ENCODE peak calls at places on chromosomes 7 and 10, in five cellular contexts. One of them, this sample, is unnamed.

GRCh38 chr10:122164815-122165491 is 106.1 kb upstream of the BTBD16 start:
- DNase-seq in endodermal cell: peak; percentile 62
- DNase-seq in effector memory CD4-positive, alpha-beta T cell: no peak
- DNase-seq in transverse colon: no peak
- DNase-seq in CD8-positive, alpha-beta T cell: no peak
- DNase-seq in this sample: no peak

GRCh38 chr10:5663692-5664427 is 2.5 kb downstream of the ASB13 start:
- DNase-seq in endodermal cell: peak; percentile 80
- DNase-seq in effector memory CD4-positive, alpha-beta T cell: no peak
- DNase-seq in transverse colon: no peak
- DNase-seq in CD8-positive, alpha-beta T cell: no peak
- DNase-seq in this sample: no peak

GRCh38 chr7:2228921-2229320 is 3.8 kb downstream of the MAD1L1 start:
- DNase-seq in endodermal cell: no peak
- DNase-seq in effector memory CD4-positive, alpha-beta T cell: no peak
- DNase-seq in transverse colon: no peak
- DNase-seq in CD8-positive, alpha-beta T cell: no peak
- DNase-seq in this sample: no peak

GRCh38 chr10:133133471-133134231 is 26.4 kb upstream of the KNDC1 start:
- DNase-seq in endodermal cell: peak; percentile 40
- DNase-seq in effector memory CD4-positive, alpha-beta T cell: no peak
- DNase-seq in transverse colon: no peak
- DNase-seq in CD8-positive, alpha-beta T cell: no peak
- DNase-seq in this sample: peak; percentile 8

GRCh38 chr10:121024905-121025584 is 173.9 kb downstream of the WDR11 start:
- DNase-seq in endodermal cell: peak; percentile 64
- DNase-seq in effector memory CD4-positive, alpha-beta T cell: no peak
- DNase-seq in transverse colon: no peak
- DNase-seq in CD8-positive, alpha-beta T cell: no peak
- DNase-seq in this sample: no peak

GRCh38 chr7:96694082-96694481 is 15.6 kb downstream of the SEM1 start:
- DNase-seq in endodermal cell: no peak
- DNase-seq in effector memory CD4-positive, alpha-beta T cell: no peak
- DNase-seq in transverse colon: no peak
- DNase-seq in CD8-positive, alpha-beta T cell: no peak
- DNase-seq in this sample: no peak

GRCh38 chr7:128876127-128876526 is 13.5 kb downstream of the ATP6V1F start:
- DNase-seq in endodermal cell: no peak
- DNase-seq in effector memory CD4-positive, alpha-beta T cell: no peak
- DNase-seq in transverse colon: peak; percentile 26
- DNase-seq in CD8-positive, alpha-beta T cell: no peak
- DNase-seq in this sample: no peak

GRCh38 chr10:78342787-78343186 is 309.1 kb downstream of the RPS24 start:
- DNase-seq in endodermal cell: peak; percentile 30
- DNase-seq in effector memory CD4-positive, alpha-beta T cell: no peak
- DNase-seq in transverse colon: no peak
- DNase-seq in CD8-positive, alpha-beta T cell: no peak
- DNase-seq in this sample: no peak

GRCh38 chr7:151987748-151988529 is 31.7 kb downstream of the GALNTL5 start:
- DNase-seq in endodermal cell: peak; percentile 81
- DNase-seq in effector memory CD4-positive, alpha-beta T cell: no peak
- DNase-seq in transverse colon: no peak
- DNase-seq in CD8-positive, alpha-beta T cell: no peak
- DNase-seq in this sample: peak; percentile 35

GRCh38 chr7:101172005-101172853 is 6.9 kb upstream of the VGF start:
- DNase-seq in endodermal cell: peak; percentile 65
- DNase-seq in effector memory CD4-positive, alpha-beta T cell: no peak
- DNase-seq in transverse colon: no peak
- DNase-seq in CD8-positive, alpha-beta T cell: no peak
- DNase-seq in this sample: no peak

GRCh38 chr10:86964061-86964846 is 4.0 kb upstream of the ADIRF start:
- DNase-seq in endodermal cell: peak; percentile 47
- DNase-seq in effector memory CD4-positive, alpha-beta T cell: no peak
- DNase-seq in transverse colon: no peak
- DNase-seq in CD8-positive, alpha-beta T cell: no peak
- DNase-seq in this sample: no peak

GRCh38 chr10:98321203-98321780 is 53.3 kb upstream of the LOXL4 start:
- DNase-seq in endodermal cell: peak; percentile 84
- DNase-seq in effector memory CD4-positive, alpha-beta T cell: no peak
- DNase-seq in transverse colon: no peak
- DNase-seq in CD8-positive, alpha-beta T cell: no peak
- DNase-seq in this sample: no peak

GRCh38 chr10:75502389-75502788 is 71.0 kb downstream of the LRMDA start:
- DNase-seq in endodermal cell: no peak
- DNase-seq in effector memory CD4-positive, alpha-beta T cell: no peak
- DNase-seq in transverse colon: no peak
- DNase-seq in CD8-positive, alpha-beta T cell: no peak
- DNase-seq in this sample: no peak

GRCh38 chr10:34999532-34999931 is 90.6 kb downstream of the CUL2 start:
- DNase-seq in endodermal cell: no peak
- DNase-seq in effector memory CD4-positive, alpha-beta T cell: no peak
- DNase-seq in transverse colon: no peak
- DNase-seq in CD8-positive, alpha-beta T cell: no peak
- DNase-seq in this sample: no peak

DNA sequence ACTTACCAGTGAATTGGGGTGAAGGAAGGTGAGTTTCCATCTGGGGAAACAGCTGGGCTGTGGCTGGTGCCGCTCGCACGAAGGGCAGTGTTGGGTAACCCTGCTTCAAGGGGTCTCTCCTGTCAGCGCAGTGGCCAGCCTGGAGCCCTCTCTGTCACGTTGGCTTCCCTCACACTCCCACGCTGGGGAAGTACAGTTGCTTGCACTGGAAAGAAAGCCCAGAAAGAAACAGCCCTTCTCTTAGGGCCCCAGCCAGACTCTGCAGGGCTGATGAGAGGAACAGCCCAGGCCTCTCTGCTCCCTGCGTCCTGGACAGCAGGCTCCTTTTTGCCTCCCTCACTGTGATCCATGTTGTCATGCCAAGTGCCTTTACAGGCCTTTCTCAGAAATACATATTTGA is 40.3 kb upstream of the TRIM8 start:
- DNase-seq in endodermal cell: no peak
- DNase-seq in effector memory CD4-positive, alpha-beta T cell: no peak
- DNase-seq in transverse colon: no peak
- DNase-seq in CD8-positive, alpha-beta T cell: no peak
- DNase-seq in this sample: peak; percentile 27
- H3K27ac ChIP-seq in endodermal cell: no peak overlapping the region
- H3K27ac ChIP-seq in effector memory CD4-positive, alpha-beta T cell: no peak overlapping the region
- H3K27ac ChIP-seq in transverse colon: peak overlapping the region; percentile 49
- H3K27ac ChIP-seq in CD8-positive, alpha-beta T cell: no peak overlapping the region
- H3K27ac ChIP-seq in this sample: peak overlapping the region; percentile 89

GRCh38 chr7:154869436-154869835 is 133.5 kb downstream of the PAXIP1 start:
- DNase-seq in endodermal cell: no peak
- DNase-seq in effector memory CD4-positive, alpha-beta T cell: no peak
- DNase-seq in transverse colon: no peak
- DNase-seq in CD8-positive, alpha-beta T cell: no peak
- DNase-seq in this sample: no peak
- H3K27me3 ChIP-seq in endodermal cell: peaks cover 40% of the 10 kb centered on the region
- H3K27me3 ChIP-seq in effector memory CD4-positive, alpha-beta T cell: no peaks in the 10 kb centered on the region
- H3K27me3 ChIP-seq in transverse colon: peaks cover 24% of the 10 kb centered on the region
- H3K27me3 ChIP-seq in CD8-positive, alpha-beta T cell: no peaks in the 10 kb centered on the region
- H3K27me3 ChIP-seq in this sample: peaks cover 94% of the 10 kb centered on the region

DNA sequence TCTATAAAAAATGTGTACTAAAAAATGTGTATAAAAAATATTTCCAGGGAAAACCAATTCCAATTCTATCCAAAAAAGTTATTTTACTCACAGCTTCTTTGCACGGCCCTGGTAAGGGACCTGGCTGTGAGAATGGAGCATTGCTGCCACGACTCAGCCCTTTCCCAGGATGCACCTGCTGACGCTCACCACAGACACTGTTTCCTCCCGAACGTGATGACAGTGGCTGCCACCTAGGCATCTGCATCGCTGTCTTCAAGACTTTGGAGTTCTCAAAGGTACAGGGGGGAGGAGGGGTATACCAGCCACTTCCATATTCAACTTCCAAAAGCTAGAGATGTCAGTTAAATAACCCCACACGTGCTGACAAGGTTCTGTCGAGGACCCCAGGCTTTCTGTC is 23.9 kb upstream of the PTPRN2 start:
- DNase-seq in endodermal cell: no peak
- DNase-seq in effector memory CD4-positive, alpha-beta T cell: no peak
- DNase-seq in transverse colon: no peak
- DNase-seq in CD8-positive, alpha-beta T cell: no peak
- DNase-seq in this sample: no peak
- H3K36me3 ChIP-seq in endodermal cell: peaks cover 5% of the 10 kb centered on the region
- H3K36me3 ChIP-seq in effector memory CD4-positive, alpha-beta T cell: no peaks in the 10 kb centered on the region
- H3K36me3 ChIP-seq in transverse colon: no peaks in the 10 kb centered on the region
- H3K36me3 ChIP-seq in CD8-positive, alpha-beta T cell: no peaks in the 10 kb centered on the region
- H3K36me3 ChIP-seq in this sample: no peaks in the 10 kb centered on the region

DNA sequence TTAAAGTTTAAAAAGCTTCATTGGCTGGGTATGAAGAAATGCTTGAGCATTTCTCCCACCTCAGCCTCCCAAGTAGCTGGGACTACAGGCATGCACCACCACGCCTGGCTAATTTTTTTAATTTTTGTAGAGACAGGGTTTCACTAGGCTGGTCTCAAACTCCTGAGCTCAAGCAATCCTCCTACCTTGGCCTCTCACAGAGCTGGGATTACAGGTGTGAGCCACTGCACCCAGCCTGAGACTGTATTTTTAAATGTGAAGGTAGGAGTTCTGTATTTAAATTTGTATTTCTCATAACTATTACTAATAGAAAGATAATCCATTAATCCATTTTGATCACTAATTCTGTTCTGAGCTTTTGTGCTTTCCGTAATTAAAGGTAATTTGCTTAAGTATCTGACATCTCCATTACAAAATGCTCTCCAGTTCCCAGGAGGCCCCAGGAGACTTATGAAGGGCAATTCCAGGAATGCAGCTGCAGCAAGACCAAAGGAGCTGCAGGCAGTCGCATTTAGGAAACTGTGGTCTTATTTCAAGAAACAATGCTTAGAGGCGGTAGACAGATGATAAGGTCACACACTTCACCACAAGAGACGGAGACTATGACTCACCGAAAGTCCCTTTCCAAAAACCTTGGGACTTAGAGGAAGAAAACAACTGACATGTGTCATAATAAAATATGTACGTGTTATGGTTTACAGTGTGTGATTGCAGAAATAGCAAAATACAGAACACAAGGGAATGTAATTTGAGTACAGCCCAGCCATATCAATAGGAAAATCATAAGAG is 23.3 kb downstream of the YAE1 start:
- DNase-seq in endodermal cell: peak; percentile 80
- DNase-seq in effector memory CD4-positive, alpha-beta T cell: peak; percentile 21
- DNase-seq in transverse colon: no peak
- DNase-seq in CD8-positive, alpha-beta T cell: peak; percentile 75
- DNase-seq in this sample: no peak
- H3K27ac ChIP-seq in endodermal cell: no peak overlapping the region
- H3K27ac ChIP-seq in effector memory CD4-positive, alpha-beta T cell: no peak overlapping the region
- H3K27ac ChIP-seq in transverse colon: peak overlapping the region; percentile 1
- H3K27ac ChIP-seq in CD8-positive, alpha-beta T cell: no peak overlapping the region
- H3K27ac ChIP-seq in this sample: peak overlapping the region; percentile 31

GRCh38 chr10:99583702-99584101 is 36.5 kb downstream of the SLC25A28 start:
- DNase-seq in endodermal cell: no peak
- DNase-seq in effector memory CD4-positive, alpha-beta T cell: no peak
- DNase-seq in transverse colon: no peak
- DNase-seq in CD8-positive, alpha-beta T cell: no peak
- DNase-seq in this sample: no peak
- H3K27me3 ChIP-seq in endodermal cell: no peaks in the 10 kb centered on the region
- H3K27me3 ChIP-seq in effector memory CD4-positive, alpha-beta T cell: no peaks in the 10 kb centered on the region
- H3K27me3 ChIP-seq in transverse colon: no peaks in the 10 kb centered on the region
- H3K27me3 ChIP-seq in CD8-positive, alpha-beta T cell: no peaks in the 10 kb centered on the region
- H3K27me3 ChIP-seq in this sample: peaks cover 66% of the 10 kb centered on the region

GRCh38 chr10:60742512-60742911 is 35.8 kb upstream of the CDK1 start:
- DNase-seq in endodermal cell: peak; percentile 58
- DNase-seq in effector memory CD4-positive, alpha-beta T cell: no peak
- DNase-seq in transverse colon: no peak
- DNase-seq in CD8-positive, alpha-beta T cell: no peak
- DNase-seq in this sample: no peak
- H3K36me3 ChIP-seq in endodermal cell: no peaks in the 10 kb centered on the region
- H3K36me3 ChIP-seq in effector memory CD4-positive, alpha-beta T cell: no peaks in the 10 kb centered on the region
- H3K36me3 ChIP-seq in transverse colon: no peaks in the 10 kb centered on the region
- H3K36me3 ChIP-seq in CD8-positive, alpha-beta T cell: no peaks in the 10 kb centered on the region
- H3K36me3 ChIP-seq in this sample: no peaks in the 10 kb centered on the region

GRCh38 chr10:28411136-28411460 is 108.2 kb upstream of the MPP7 start:
- DNase-seq in endodermal cell: no peak
- DNase-seq in effector memory CD4-positive, alpha-beta T cell: no peak
- DNase-seq in transverse colon: no peak
- DNase-seq in CD8-positive, alpha-beta T cell: no peak
- DNase-seq in this sample: no peak
- H3K27ac ChIP-seq in endodermal cell: no peak overlapping the region
- H3K27ac ChIP-seq in effector memory CD4-positive, alpha-beta T cell: no peak overlapping the region
- H3K27ac ChIP-seq in transverse colon: no peak overlapping the region
- H3K27ac ChIP-seq in CD8-positive, alpha-beta T cell: no peak overlapping the region
- H3K27ac ChIP-seq in this sample: no peak overlapping the region

DNA sequence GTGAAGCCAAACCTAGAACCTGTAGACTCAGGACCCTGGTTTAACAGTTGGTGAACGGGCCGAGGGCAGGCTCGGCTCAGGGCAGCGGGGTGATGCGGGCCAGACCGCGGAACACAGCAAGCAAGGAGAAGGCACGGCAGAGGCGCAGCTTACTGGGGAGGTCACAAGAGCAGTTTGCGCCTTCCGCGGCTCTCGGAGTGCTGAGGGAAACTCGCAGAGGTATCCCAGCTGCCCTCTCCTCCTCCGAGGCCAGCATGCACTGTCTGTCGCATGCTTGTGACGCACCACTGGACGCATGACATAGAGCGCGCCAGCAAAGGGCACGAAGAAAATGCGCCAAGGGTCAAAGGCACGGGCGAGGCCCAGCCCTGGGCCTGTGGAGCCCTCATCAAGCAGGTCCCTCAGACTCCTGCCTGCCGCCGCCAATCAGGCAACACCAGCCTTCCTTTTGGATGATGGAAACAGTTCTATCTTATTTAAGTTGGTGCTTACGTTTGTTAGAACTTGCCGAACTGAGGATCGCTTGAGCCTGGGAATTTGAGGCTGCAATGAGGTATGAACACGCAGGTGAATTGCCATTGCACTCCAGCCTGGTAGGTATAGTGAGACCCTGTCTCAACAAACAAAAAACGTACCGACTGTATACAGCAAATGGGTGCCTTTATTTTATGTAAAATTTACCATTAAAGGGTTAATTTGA is 574.3 kb upstream of the GHITM start:
- DNase-seq in endodermal cell: no peak
- DNase-seq in effector memory CD4-positive, alpha-beta T cell: no peak
- DNase-seq in transverse colon: no peak
- DNase-seq in CD8-positive, alpha-beta T cell: no peak
- DNase-seq in this sample: no peak
- H3K27me3 ChIP-seq in endodermal cell: no peaks in the 10 kb centered on the region
- H3K27me3 ChIP-seq in effector memory CD4-positive, alpha-beta T cell: no peaks in the 10 kb centered on the region
- H3K27me3 ChIP-seq in transverse colon: no peaks in the 10 kb centered on the region
- H3K27me3 ChIP-seq in CD8-positive, alpha-beta T cell: no peaks in the 10 kb centered on the region
- H3K27me3 ChIP-seq in this sample: no peaks in the 10 kb centered on the region

GRCh38 chr7:29950480-29950879 is 39.1 kb downstream of the SCRN1 start:
- DNase-seq in endodermal cell: no peak
- DNase-seq in effector memory CD4-positive, alpha-beta T cell: no peak
- DNase-seq in transverse colon: no peak
- DNase-seq in CD8-positive, alpha-beta T cell: no peak
- DNase-seq in this sample: no peak

GRCh38 chr7:29951206-29951605 is 38.4 kb downstream of the SCRN1 start:
- DNase-seq in endodermal cell: no peak
- DNase-seq in effector memory CD4-positive, alpha-beta T cell: no peak
- DNase-seq in transverse colon: no peak
- DNase-seq in CD8-positive, alpha-beta T cell: no peak
- DNase-seq in this sample: no peak

GRCh38 chr7:29945259-29945809 is 44.3 kb downstream of the SCRN1 start:
- DNase-seq in endodermal cell: no peak
- DNase-seq in effector memory CD4-positive, alpha-beta T cell: no peak
- DNase-seq in transverse colon: no peak
- DNase-seq in CD8-positive, alpha-beta T cell: no peak
- DNase-seq in this sample: no peak

GRCh38 chr7:29946428-29947186 is 43.0 kb downstream of the SCRN1 start:
- DNase-seq in endodermal cell: peak; percentile 82
- DNase-seq in effector memory CD4-positive, alpha-beta T cell: no peak
- DNase-seq in transverse colon: peak; percentile 15
- DNase-seq in CD8-positive, alpha-beta T cell: no peak
- DNase-seq in this sample: peak; percentile 30
- H3K36me3 ChIP-seq in endodermal cell: peaks cover 92% of the 10 kb centered on the region
- H3K36me3 ChIP-seq in effector memory CD4-positive, alpha-beta T cell: no peaks in the 10 kb centered on the region
- H3K36me3 ChIP-seq in transverse colon: no peaks in the 10 kb centered on the region
- H3K36me3 ChIP-seq in CD8-positive, alpha-beta T cell: no peaks in the 10 kb centered on the region
- H3K36me3 ChIP-seq in this sample: peaks cover 15% of the 10 kb centered on the region

This sample was measured in left ventricle myocardium inferior.